ENCODE peak calls at places on chromosomes 16 and 17, in five cellular contexts. F is gastrocnemius medialis, M is lung, I is cardiac muscle cell, J is BE2C. G is an unnamed sample. For H3K27me3 and H3K9me3, the result is how much of the 10 kb centered on the place peaks cover.

GRCh38 chr16:46962629-46963028 is 10.8 kb downstream of the DNAJA2 start:
- DNase-seq in F (no peak), M (no peak), I (no peak), J (no peak), G (no peak)

GRCh38 chr17:80833952-80834895 is 157.4 kb upstream of the CHMP6 start:
- DNase-seq in F (peak), M (no peak), I (peak), J (peak), G (peak)

GRCh38 chr17:49986396-49987289 is 8.4 kb downstream of the DLX3 start:
- DNase-seq in F (no peak), M (no peak), I (no peak), J (peak), G (no peak)

GRCh38 chr17:73430165-73430680 is 118.4 kb upstream of the CDC42EP4 start:
- DNase-seq in F (no peak), M (no peak), I (no peak), J (no peak), G (no peak)

GRCh38 chr16:81597079-81597658 is 152.6 kb downstream of the CMIP start:
- DNase-seq in F (no peak), M (no peak), I (no peak), J (no peak), G (no peak)

GRCh38 chr16:85329999-85330693 is 217.9 kb upstream of the CIBAR2 start:
- DNase-seq in F (no peak), M (no peak), I (no peak), J (no peak), G (no peak)

GRCh38 chr17:15261063-15261817 is 3.9 kb downstream of the PMP22 start:
- DNase-seq in F (peak), M (no peak), I (peak), J (peak), G (no peak)

GRCh38 chr17:2624292-2624731 is 30.9 kb downstream of the PAFAH1B1 start:
- DNase-seq in F (no peak), M (no peak), I (no peak), J (no peak), G (no peak)

GRCh38 chr16:4200781-4201137 is 41.1 kb downstream of the SRL start:
- DNase-seq in F (no peak), M (no peak), I (peak), J (no peak), G (no peak)

DNA sequence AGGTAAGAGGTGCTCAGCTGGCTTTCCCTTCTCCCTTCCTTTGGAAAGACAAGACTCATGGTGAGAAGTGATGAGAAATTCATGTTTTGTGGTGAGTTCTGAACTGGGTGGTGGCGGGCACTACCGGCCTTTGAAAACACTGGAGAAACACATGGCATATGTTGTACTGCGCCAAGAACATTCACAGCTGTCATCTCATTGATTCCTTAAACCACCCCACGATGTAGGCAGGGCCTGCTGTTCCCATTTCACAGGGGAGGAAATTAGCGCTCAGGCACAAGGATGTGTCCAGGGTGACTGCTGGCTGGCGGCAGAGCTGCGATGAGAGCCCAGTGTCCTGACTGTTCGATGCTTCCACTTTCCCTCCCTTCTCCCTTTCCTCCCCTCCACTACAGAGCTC is 1.6 kb upstream of the DOC2B start:
- DNase-seq in F (no peak), M (no peak), I (no peak), J (no peak), G (peak)
- H3K27me3 ChIP-seq in F (under half), M (under half), I (half or more), J (under half), G (under half)

DNA sequence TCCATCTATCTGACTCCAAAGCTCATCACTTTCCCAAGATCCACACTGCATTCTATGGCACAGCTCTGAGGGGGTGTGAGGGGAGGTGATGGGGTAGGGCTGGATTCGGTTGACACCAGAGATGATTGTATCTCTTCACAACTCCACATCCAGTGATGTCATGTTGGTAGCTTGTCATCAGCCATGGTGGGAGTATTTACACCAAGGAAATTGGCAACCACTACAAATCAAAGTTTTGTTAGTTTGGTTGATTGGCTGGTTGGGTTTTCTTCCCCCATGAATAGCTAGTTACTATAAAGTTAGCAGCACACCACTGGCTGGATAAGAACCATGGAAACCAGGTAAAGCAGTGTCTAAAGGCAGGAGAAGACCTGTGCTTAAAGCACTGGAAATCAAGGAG is 15.0 kb downstream of the SLC46A1 start:
- DNase-seq in F (no peak), M (no peak), I (no peak), J (no peak), G (no peak)
- H3K9me3 ChIP-seq in F (under half), M (under half), I (under half), J (under half), G (under half)

DNA sequence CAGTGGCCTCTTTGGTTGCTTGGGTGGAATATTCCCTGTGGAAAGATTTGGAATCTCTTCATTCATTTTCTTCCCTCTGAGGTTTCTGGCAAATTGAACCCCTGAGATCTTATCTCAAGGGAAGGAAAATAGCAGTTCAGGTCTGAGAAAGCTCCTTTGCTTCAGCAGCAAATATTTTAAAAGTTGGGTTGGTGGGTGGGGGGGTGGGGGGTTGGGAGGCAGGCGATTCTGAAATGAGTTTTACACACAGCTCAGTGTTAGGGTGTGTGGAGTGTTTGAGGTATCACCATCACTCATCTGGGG is 6.9 kb downstream of the TBX2 start:
- DNase-seq in F (no peak), M (no peak), I (no peak), J (no peak), G (no peak)
- H3K27me3 ChIP-seq in F (under half), M (under half), I (half or more), J (under half), G (under half)

GRCh38 chr17:61701334-61701733 is 110.3 kb upstream of the NACA2 start:
- DNase-seq in F (no peak), M (no peak), I (no peak), J (no peak), G (no peak)
- H3K9me3 ChIP-seq in F (under half), M (under half), I (under half), J (under half), G (under half)

GRCh38 chr17:44539664-44540063 is 17.6 kb upstream of the FZD2 start:
- DNase-seq in F (no peak), M (no peak), I (no peak), J (no peak), G (no peak)
- H3K27me3 ChIP-seq in F (under half), M (under half), I (under half), J (under half), G (under half)

G was measured in pancreas.